ENCODE peak calls at places on chromosomes 7 and 10, in eight cellular contexts. L is IMR-90; B is frontal cortex; J is fibroblast of lung; T is stimulated activated CD8-positive, alpha-beta memory T cell treated with anti-CD3 and anti-CD28 coated beads, Interleukin-7, amount 100 ng/mL, for 1 hour; O is activated CD4-positive, alpha-beta T cell treated with anti-CD3 and anti-CD28 coated beads, Interleukin-2, amount 50 U/mL, for 24 hours; S is dermis microvascular lymphatic vessel endothelial cell; A is T-helper 2 cell. K is an unnamed sample.
A peak's percentile ranks its signal among the peaks of the same experiment; 100 is the strongest.

GRCh38 chr7:37336259-37336658 is 112.4 kb downstream of the ELMO1 start:
- DNase-seq in L (no peak), B (no peak), J (no peak), T (no peak), O (no peak), S (no peak), A (no peak), K (no peak)

GRCh38 chr10:133079836-133080682 is 7.7 kb upstream of the ADGRA1 start:
- DNase-seq in L (no peak), B (no peak), J (no peak), T (no peak), O (no peak), S (no peak), A (no peak), K (no peak)

GRCh38 chr10:69866688-69867461 is 65.2 kb downstream of the COL13A1 start:
- DNase-seq in L (peak; percentile 84), B (no peak), J (peak; percentile 91), T (no peak), O (no peak), S (no peak), A (no peak), K (no peak)

GRCh38 chr7:17706734-17707133 is 233.6 kb downstream of the SNX13 start:
- DNase-seq in L (peak; percentile 72), B (peak; percentile 18), J (peak; percentile 66), T (no peak), O (no peak), S (peak; percentile 39), A (no peak), K (no peak)

GRCh38 chr10:62669351-62669750 is 135.2 kb upstream of the ADO start:
- DNase-seq in L (no peak), B (no peak), J (no peak), T (no peak), O (no peak), S (no peak), A (no peak), K (no peak)

GRCh38 chr7:131219277-131220041 is 108.2 kb upstream of the MKLN1 start:
- DNase-seq in L (no peak), B (peak; percentile 60), J (no peak), T (no peak), O (no peak), S (no peak), A (no peak), K (no peak)

GRCh38 chr7:2451171-2452073 is 24.8 kb downstream of the GRIFIN start:
- DNase-seq in L (peak; percentile 50), B (peak; percentile 89), J (peak; percentile 54), T (peak; percentile 65), O (peak; percentile 65), S (peak; percentile 43), A (peak; percentile 69), K (no peak)

GRCh38 chr10:33529234-33529633 is 194.8 kb upstream of the NRP1 start:
- DNase-seq in L (no peak), B (no peak), J (no peak), T (no peak), O (no peak), S (no peak), A (no peak), K (no peak)

GRCh38 chr7:130721486-130722277 is 12.3 kb downstream of the KLF14 start:
- DNase-seq in L (peak; percentile 69), B (peak; percentile 21), J (peak; percentile 69), T (no peak), O (no peak), S (peak; percentile 58), A (no peak), K (no peak)

GRCh38 chr10:100518761-100519241 is 860 bp downstream of the SEC31B start:
- DNase-seq in L (peak; percentile 70), B (peak; percentile 68), J (peak; percentile 58), T (peak; percentile 36), O (no peak), S (peak; percentile 50), A (peak; percentile 34), K (no peak)

GRCh38 chr7:157692156-157693011 is 355.6 kb downstream of the DNAJB6 start:
- DNase-seq in L (no peak), B (no peak), J (no peak), T (no peak), O (no peak), S (no peak), A (no peak), K (no peak)

GRCh38 chr10:110399163-110400094 is 94.7 kb upstream of the SMNDC1 start:
- DNase-seq in L (peak; percentile 99), B (no peak), J (peak; percentile 99), T (no peak), O (no peak), S (peak; percentile 100), A (no peak), K (no peak)

GRCh38 chr7:676246-676971 is 50.1 kb upstream of the DNAAF5 start:
- DNase-seq in L (no peak), B (no peak), J (no peak), T (no peak), O (no peak), S (no peak), A (no peak), K (no peak)

GRCh38 chr7:99579956-99580777 is 17.9 kb upstream of the TMEM225B start:
- DNase-seq in L (peak; percentile 23), B (peak; percentile 30), J (peak; percentile 40), T (peak; percentile 37), O (peak; percentile 19), S (no peak), A (peak; percentile 50), K (no peak)